ENCODE peak calls at places on chromosomes 13 and 19, in five cellular contexts. A, C, V, J and P are unnamed samples.

GRCh38 chr13:30337061-30337601 is 29.8 kb upstream of the KATNAL1 start:
- DNase-seq in A (no peak), C (no peak), V (no peak), J (no peak), P (no peak)

GRCh38 chr19:12664406-12665280 is 1.9 kb downstream of the MAN2B1 start:
- DNase-seq in A (peak; percentile 77), C (no peak), V (peak; percentile 44), J (peak; percentile 41), P (no peak)

GRCh38 chr13:114004416-114005205 is 30.7 kb upstream of the C13orf46 start:
- DNase-seq in A (no peak), C (no peak), V (no peak), J (no peak), P (no peak)

GRCh38 chr13:23921451-23921888 is 24.2 kb upstream of the C1QTNF9B start:
- DNase-seq in A (peak; percentile 58), C (no peak), V (peak; percentile 67), J (peak; percentile 50), P (no peak)

GRCh38 chr19:4374451-4375163 is 25.7 kb downstream of the SH3GL1 start:
- DNase-seq in A (no peak), C (no peak), V (peak; percentile 99), J (no peak), P (peak; percentile 70)

GRCh38 chr19:18710186-18710585 is 26.7 kb downstream of the CRTC1 start:
- DNase-seq in A (no peak), C (no peak), V (no peak), J (no peak), P (no peak)

GRCh38 chr19:50548191-50549058 is 19.8 kb downstream of the LRRC4B start:
- DNase-seq in A (no peak), C (no peak), V (no peak), J (no peak), P (no peak)

GRCh38 chr13:111371720-111372119 is 51.3 kb downstream of the TEX29 start:
- DNase-seq in A (no peak), C (no peak), V (no peak), J (no peak), P (no peak)

GRCh38 chr13:21675095-21676007 is 4.5 kb downstream of the FGF9 start:
- DNase-seq in A (peak; percentile 56), C (no peak), V (peak; percentile 6), J (peak; percentile 36), P (no peak)

GRCh38 chr19:50230379-50231351 is 27.2 kb downstream of the MYH14 start:
- DNase-seq in A (peak; percentile 57), C (no peak), V (no peak), J (no peak), P (no peak)

GRCh38 chr13:50374517-50374916 is 359.3 kb downstream of the KCNRG start:
- DNase-seq in A (no peak), C (no peak), V (no peak), J (no peak), P (no peak)

GRCh38 chr13:37136187-37136586 is 30.7 kb upstream of the CSNK1A1L start:
- DNase-seq in A (no peak), C (no peak), V (peak; percentile 12), J (no peak), P (no peak)

GRCh38 chr19:40702337-40703012 is 12.0 kb upstream of the NUMBL start:
- DNase-seq in A (peak; percentile 70), C (no peak), V (peak; percentile 57), J (no peak), P (no peak)

GRCh38 chr13:111659842-111660241 is 339.4 kb downstream of the TEX29 start:
- DNase-seq in A (no peak), C (no peak), V (no peak), J (no peak), P (no peak)

GRCh38 chr19:10712754-10713153 is 5.1 kb upstream of the DNM2 start:
- DNase-seq in A (no peak), C (no peak), V (no peak), J (no peak), P (no peak)

GRCh38 chr13:106690779-106691178 is 122.8 kb upstream of the ARGLU1 start:
- DNase-seq in A (no peak), C (no peak), V (no peak), J (no peak), P (no peak)

GRCh38 chr13:47934371-47934770 is 66.7 kb downstream of the SUCLA2 start:
- DNase-seq in A (no peak), C (no peak), V (no peak), J (no peak), P (no peak)

GRCh38 chr13:50153401-50153800 is 138.2 kb downstream of the KCNRG start:
- DNase-seq in A (no peak), C (no peak), V (no peak), J (no peak), P (no peak)

GRCh38 chr19:38478273-38478971 is 44.9 kb downstream of the RYR1 start:
- DNase-seq in A (peak; percentile 65), C (no peak), V (no peak), J (peak; percentile 38), P (no peak)

GRCh38 chr13:70814684-70815083 is 706.4 kb upstream of the KLHL1 start:
- DNase-seq in A (no peak), C (no peak), V (no peak), J (no peak), P (no peak)

GRCh38 chr13:111184685-111185401 is 69.7 kb downstream of the ARHGEF7 start:
- DNase-seq in A (no peak), C (no peak), V (no peak), J (peak; percentile 96), P (no peak)

GRCh38 chr19:51166846-51167490 is 24.9 kb downstream of the SIGLEC7 start:
- DNase-seq in A (no peak), C (no peak), V (no peak), J (peak; percentile 71), P (no peak)

GRCh38 chr13:67238277-67238859 is 8.2 kb upstream of the PCDH9 start:
- DNase-seq in A (no peak), C (no peak), V (peak; percentile 63), J (peak; percentile 30), P (no peak)

GRCh38 chr13:114319441-114319871 is 5.2 kb downstream of the CHAMP1 start:
- DNase-seq in A (no peak), C (peak; percentile 73), V (peak; percentile 92), J (no peak), P (peak; percentile 30)

GRCh38 chr13:24280722-24281121 is 28.7 kb upstream of the C1QTNF9 start:
- DNase-seq in A (no peak), C (no peak), V (no peak), J (peak; percentile 70), P (no peak)

GRCh38 chr13:27704681-27705080 is 83.0 kb downstream of the POLR1D start:
- DNase-seq in A (no peak), C (no peak), V (no peak), J (peak; percentile 16), P (no peak)

GRCh38 chr19:44745386-44745831 is 3.1 kb upstream of the BCL3 start:
- DNase-seq in A (peak; percentile 22), C (no peak), V (peak; percentile 93), J (no peak), P (peak; percentile 74)

GRCh38 chr19:3073931-3074595 is 11.8 kb upstream of the TLE5 start:
- DNase-seq in A (no peak), C (no peak), V (peak; percentile 38), J (peak; percentile 45), P (no peak)

GRCh38 chr13:110233181-110233641 is 73.7 kb downstream of the COL4A1 start:
- DNase-seq in A (no peak), C (no peak), V (peak; percentile 94), J (no peak), P (peak; percentile 56)

GRCh38 chr13:73341748-73342147 is 282.9 kb downstream of the KLF5 start:
- DNase-seq in A (no peak), C (peak; percentile 36), V (peak; percentile 66), J (no peak), P (no peak)
- TF ChIP-seq CTCF in A (no peak), C (no peak), V (no peak), J (no peak), P (no peak)

DNA sequence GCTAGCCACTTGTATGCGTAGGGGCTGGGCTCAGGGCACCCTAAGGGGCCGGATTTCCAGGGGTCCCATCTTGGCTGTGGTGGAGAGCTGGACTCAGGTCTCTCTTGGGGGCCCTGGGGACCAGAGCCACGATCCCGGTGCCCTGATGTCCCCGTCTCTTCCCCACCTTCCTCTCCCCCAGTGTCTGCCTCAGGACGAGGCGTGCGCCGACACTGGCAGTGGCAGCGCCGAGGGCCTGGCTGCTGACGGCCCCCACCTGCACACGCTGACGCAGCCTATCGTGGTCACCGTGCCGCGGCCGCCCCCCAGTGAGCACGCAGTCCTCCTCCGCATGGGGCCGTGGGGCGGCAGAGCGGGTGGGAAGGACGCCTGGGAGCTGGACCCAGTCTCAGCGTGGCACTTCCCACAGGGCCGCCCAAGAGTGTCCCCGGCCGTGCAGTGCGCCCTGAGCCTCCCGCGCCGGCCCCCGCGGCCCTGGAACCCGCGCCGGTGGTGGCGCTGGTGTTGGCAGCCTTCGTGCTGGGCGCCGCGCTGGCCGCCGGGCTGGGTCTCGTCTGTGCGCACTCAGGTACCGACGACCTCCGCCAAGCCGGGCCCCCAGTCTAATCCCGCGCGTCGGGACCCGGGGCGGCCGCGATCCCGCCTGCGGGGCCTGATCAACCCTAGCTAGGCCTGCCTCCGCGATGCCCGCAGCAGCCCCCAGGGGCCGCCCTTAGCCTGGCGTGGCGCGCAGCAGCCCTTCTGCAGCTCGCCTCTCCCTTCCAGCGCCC is 2.7 kb upstream of the SNAPC2 start:
- DNase-seq in A (peak; percentile 86), C (no peak), V (peak; percentile 89), J (peak; percentile 64), P (no peak)
- TF ChIP-seq CTCF in A (peak; percentile 70), C (peak; percentile 86), V (peak; percentile 63), J (peak; percentile 58), P (peak; percentile 58)

DNA sequence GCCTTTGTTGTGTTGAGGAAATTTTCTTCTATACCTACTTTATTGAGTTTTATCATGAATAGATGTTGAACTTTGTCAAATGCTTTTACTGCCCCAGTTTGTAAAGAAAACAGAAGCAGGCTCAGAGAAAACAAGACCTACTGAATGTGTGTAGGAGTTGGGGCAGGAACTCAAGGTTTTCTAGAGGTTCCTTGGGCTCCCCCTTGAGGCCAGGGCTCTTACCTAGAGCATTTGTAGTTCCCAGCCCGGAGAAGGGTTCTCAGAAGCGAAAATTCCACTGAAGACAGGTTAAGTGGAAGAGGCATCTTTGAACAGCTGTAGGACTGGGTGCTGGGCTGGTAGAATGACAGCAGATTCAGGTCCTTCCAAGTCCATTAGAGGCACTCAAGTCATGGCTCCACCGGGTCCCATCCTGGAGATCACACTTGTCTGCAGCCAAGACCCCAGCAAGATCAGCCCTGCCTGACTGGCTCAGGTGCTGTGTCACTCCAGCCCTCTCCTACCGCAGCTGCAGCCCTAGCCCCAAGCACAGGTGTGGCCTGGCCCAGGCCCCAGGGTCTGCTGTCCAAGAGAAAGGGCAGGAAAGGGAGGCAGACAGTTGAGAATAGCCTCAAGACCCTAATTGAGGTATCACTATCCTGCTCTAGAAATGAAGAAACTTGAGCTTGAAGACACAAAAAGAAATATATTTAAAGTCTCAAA is 425.5 kb downstream of the PCDH20 start:
- DNase-seq in A (peak; percentile 3), C (no peak), V (no peak), J (peak; percentile 1), P (no peak)
- TF ChIP-seq CTCF in A (peak; percentile 24), C (no peak), V (no peak), J (peak; percentile 17), P (no peak)

DNA sequence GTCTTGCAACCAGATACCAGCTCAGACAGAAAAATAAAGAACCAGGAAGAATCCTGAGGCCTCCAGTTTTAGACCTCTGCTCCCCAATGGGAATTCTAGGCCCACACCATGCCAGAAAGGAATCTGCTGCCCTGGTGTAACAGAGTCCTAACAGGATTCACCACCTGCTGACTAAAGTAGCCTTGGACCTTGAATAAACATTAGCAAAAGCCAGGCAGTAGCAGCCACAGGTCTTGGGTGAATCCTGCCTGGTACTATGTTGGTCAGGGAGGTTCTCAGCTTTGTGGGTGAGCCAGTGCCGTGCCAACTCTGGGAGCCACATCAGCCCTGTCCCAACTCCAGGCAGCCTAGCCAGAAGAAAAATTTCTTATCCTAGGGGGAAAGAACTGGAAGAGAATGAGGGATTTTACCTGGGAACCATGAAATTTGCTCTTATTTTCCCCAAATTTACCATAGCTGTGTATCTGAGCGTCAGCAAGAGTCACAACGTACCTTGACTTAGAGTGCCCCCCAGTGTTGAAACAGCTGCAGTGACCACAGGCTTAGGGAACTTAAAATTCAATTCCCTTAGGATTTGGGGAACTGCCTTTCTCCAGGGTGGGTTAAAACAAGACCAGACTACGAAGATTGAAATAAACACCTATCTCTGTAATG is 1895.6 kb upstream of the PRR20A start:
- DNase-seq in A (peak; percentile 70), C (no peak), V (no peak), J (peak; percentile 0), P (no peak)
- TF ChIP-seq CTCF in A (peak; percentile 73), C (no peak), V (no peak), J (peak; percentile 7), P (no peak)